ENCODE peak calls at places on chromosomes 1 and 21, in five cellular contexts. N is fibroblast of mammary gland, G is T-cell, W is caudate nucleus, K is fibroblast of gingiva. Y is an unnamed sample.

GRCh38 chr21:30189763-30190162 is 23.2 kb upstream of the CLDN17 start:
- DNase-seq in N (no peak), G (no peak), W (no peak), K (no peak), Y (no peak)

GRCh38 chr1:200081151-200081981 is 53.9 kb downstream of the NR5A2 start:
- DNase-seq in N (no peak), G (no peak), W (no peak), K (peak), Y (no peak)

GRCh38 chr21:37214952-37215351 is 52.2 kb downstream of the VPS26C start:
- DNase-seq in N (no peak), G (no peak), W (no peak), K (no peak), Y (no peak)

GRCh38 chr1:66690666-66691381 is 61.4 kb upstream of the DYNLT5 start:
- DNase-seq in N (no peak), G (no peak), W (no peak), K (no peak), Y (no peak)

GRCh38 chr21:35416866-35417453 is 367.9 kb upstream of the RUNX1 start:
- DNase-seq in N (no peak), G (no peak), W (no peak), K (no peak), Y (no peak)

GRCh38 chr1:28112388-28113311 is 24.2 kb upstream of the EYA3 start:
- DNase-seq in N (peak), G (no peak), W (no peak), K (no peak), Y (peak)

GRCh38 chr1:51324271-51325010 is 5.9 kb downstream of the TTC39A start:
- DNase-seq in N (no peak), G (no peak), W (no peak), K (peak), Y (no peak)

GRCh38 chr1:84719477-84720274 is 29.4 kb upstream of the SSX2IP start:
- DNase-seq in N (no peak), G (no peak), W (no peak), K (peak), Y (no peak)

GRCh38 chr1:223747838-223748335 is 35.5 kb downstream of the CAPN2 start:
- DNase-seq in N (peak), G (no peak), W (no peak), K (peak), Y (peak)

GRCh38 chr1:22915280-22915679 is 57.4 kb downstream of the LACTBL1 start:
- DNase-seq in N (no peak), G (no peak), W (no peak), K (no peak), Y (no peak)

GRCh38 chr1:60988827-60989363 is 93.5 kb upstream of the NFIA start:
- DNase-seq in N (peak), G (no peak), W (no peak), K (no peak), Y (no peak)

GRCh38 chr1:203173566-203173965 is 2.1 kb downstream of the MYBPH start:
- DNase-seq in N (no peak), G (no peak), W (no peak), K (no peak), Y (no peak)

GRCh38 chr1:234746798-234747196 is 136.8 kb upstream of the IRF2BP2 start:
- DNase-seq in N (no peak), G (no peak), W (no peak), K (no peak), Y (no peak)

GRCh38 chr1:87348346-87349019 is 19.8 kb downstream of the LMO4 start:
- DNase-seq in N (no peak), G (no peak), W (no peak), K (no peak), Y (no peak)

GRCh38 chr1:43421976-43422750 is 31.6 kb downstream of the HYI start:
- DNase-seq in N (no peak), G (no peak), W (no peak), K (no peak), Y (no peak)

GRCh38 chr1:248696261-248696660 is 6.3 kb downstream of the OR14I1 start:
- DNase-seq in N (no peak), G (no peak), W (no peak), K (no peak), Y (no peak)

GRCh38 chr21:42495765-42496119 is 282 bp downstream of the RSPH1 start:
- DNase-seq in N (peak), G (no peak), W (no peak), K (no peak), Y (no peak)

GRCh38 chr1:240194120-240194519 is 102.4 kb downstream of the FMN2 start:
- DNase-seq in N (peak), G (no peak), W (no peak), K (peak), Y (no peak)

GRCh38 chr1:246647113-246647512 is 77.1 kb upstream of the SCCPDH start:
- DNase-seq in N (peak), G (no peak), W (peak), K (peak), Y (peak)

GRCh38 chr21:44352253-44352860 is 1.1 kb upstream of the TRPM2 start:
- DNase-seq in N (no peak), G (no peak), W (no peak), K (no peak), Y (no peak)

GRCh38 chr1:194342484-194343262 is 1156.3 kb upstream of the B3GALT2 start:
- DNase-seq in N (no peak), G (no peak), W (no peak), K (no peak), Y (no peak)

GRCh38 chr1:6590046-6590445 is 10.3 kb downstream of the ZBTB48 start:
- DNase-seq in N (no peak), G (no peak), W (no peak), K (no peak), Y (no peak)

GRCh38 chr1:51948491-51948915 is 42.0 kb downstream of the RAB3B start:
- DNase-seq in N (no peak), G (no peak), W (no peak), K (no peak), Y (no peak)

GRCh38 chr1:31510304-31510703 is 66.0 kb upstream of the TINAGL1 start:
- DNase-seq in N (no peak), G (no peak), W (no peak), K (no peak), Y (no peak)

GRCh38 chr1:168375901-168376300 is 95.2 kb downstream of the TBX19 start:
- DNase-seq in N (no peak), G (no peak), W (no peak), K (no peak), Y (no peak)

GRCh38 chr1:222241410-222241809 is 306.5 kb downstream of the HHIPL2 start:
- DNase-seq in N (no peak), G (no peak), W (no peak), K (no peak), Y (no peak)

GRCh38 chr1:117928881-117929339 is 511 bp downstream of the GDAP2 start:
- DNase-seq in N (peak), G (peak), W (no peak), K (peak), Y (peak)

GRCh38 chr1:36174716-36175115 is 18.8 kb downstream of the MAP7D1 start:
- DNase-seq in N (no peak), G (no peak), W (no peak), K (no peak), Y (no peak)

Y was measured in HCEC 1CT.